ENCODE peak calls at places on chromosomes 1 and 21, in seven cellular contexts. I is IMR-90, C is stomach, T is uterus, E is heart left ventricle, M is right lobe of liver, H is NB4. G is an unnamed sample.

GRCh38 chr1:110293601-110294104 is 45.5 kb upstream of the RBM15 start:
- DNase-seq in I (no peak), C (no peak), T (no peak), E (no peak), M (no peak), H (no peak), G (no peak)

GRCh38 chr1:160681067-160681890 is 30.3 kb downstream of the CD48 start:
- DNase-seq in I (peak; percentile 14), C (peak; percentile 71), T (peak; percentile 29), E (peak; percentile 61), M (peak; percentile 58), H (peak; percentile 93), G (peak; percentile 41)

GRCh38 chr1:204729516-204729915 is 44.0 kb upstream of the LRRN2 start:
- DNase-seq in I (no peak), C (no peak), T (no peak), E (no peak), M (no peak), H (no peak), G (no peak)

GRCh38 chr1:25904942-25905679 is 1.1 kb downstream of the STMN1 start:
- DNase-seq in I (peak; percentile 88), C (peak; percentile 95), T (peak; percentile 96), E (peak; percentile 96), M (peak; percentile 94), H (peak; percentile 95), G (peak; percentile 94)

GRCh38 chr1:216054593-216054992 is 368.7 kb downstream of the USH2A start:
- DNase-seq in I (no peak), C (no peak), T (no peak), E (no peak), M (no peak), H (no peak), G (no peak)

GRCh38 chr1:166489670-166490436 is 323.1 kb upstream of the FAM78B start:
- DNase-seq in I (no peak), C (no peak), T (no peak), E (no peak), M (no peak), H (peak; percentile 76), G (peak; percentile 49)

GRCh38 chr1:232553050-232553754 is 76.7 kb downstream of the SIPA1L2 start:
- DNase-seq in I (peak; percentile 52), C (peak; percentile 30), T (peak; percentile 25), E (peak; percentile 89), M (peak; percentile 63), H (no peak), G (peak; percentile 56)

GRCh38 chr1:74933500-74933899 is 200.5 kb downstream of the TYW3 start:
- DNase-seq in I (no peak), C (no peak), T (no peak), E (no peak), M (no peak), H (no peak), G (no peak)

GRCh38 chr21:46068516-46069079 is 29.3 kb upstream of the COL6A2 start:
- DNase-seq in I (no peak), C (no peak), T (no peak), E (no peak), M (no peak), H (no peak), G (no peak)

GRCh38 chr1:245804696-245805095 is 649.9 kb downstream of the KIF26B start:
- DNase-seq in I (no peak), C (no peak), T (no peak), E (no peak), M (no peak), H (no peak), G (no peak)

GRCh38 chr1:116472431-116472961 is 98.3 kb downstream of the CD58 start:
- DNase-seq in I (peak; percentile 24), C (no peak), T (no peak), E (no peak), M (no peak), H (no peak), G (no peak)

GRCh38 chr1:185916866-185917265 is 182.7 kb downstream of the HMCN1 start:
- DNase-seq in I (peak; percentile 31), C (no peak), T (no peak), E (no peak), M (no peak), H (no peak), G (no peak)

GRCh38 chr1:3074297-3074741 is 5.3 kb downstream of the PRDM16 start:
- DNase-seq in I (no peak), C (peak; percentile 78), T (no peak), E (no peak), M (no peak), H (peak; percentile 7), G (peak; percentile 75)

GRCh38 chr1:88302843-88303486 is 381.1 kb upstream of the PKN2 start:
- DNase-seq in I (peak; percentile 55), C (no peak), T (no peak), E (no peak), M (no peak), H (peak; percentile 16), G (peak; percentile 47)

GRCh38 chr1:1115136-1115829 is 606 bp downstream of the C1orf159 start:
- DNase-seq in I (no peak), C (no peak), T (no peak), E (peak; percentile 22), M (no peak), H (no peak), G (no peak)

GRCh38 chr1:85387781-85388180 is 77.2 kb downstream of the DDAH1 start:
- DNase-seq in I (no peak), C (no peak), T (no peak), E (no peak), M (no peak), H (no peak), G (no peak)

GRCh38 chr1:159197767-159198557 is 6.7 kb upstream of the ACKR1 start:
- DNase-seq in I (peak; percentile 72), C (peak; percentile 69), T (peak; percentile 48), E (peak; percentile 60), M (no peak), H (peak; percentile 66), G (peak; percentile 76)

GRCh38 chr1:27399251-27399885 is 6.9 kb downstream of the GPR3 start:
- DNase-seq in I (no peak), C (no peak), T (no peak), E (no peak), M (no peak), H (no peak), G (no peak)

GRCh38 chr21:44304846-44305245 is 5.0 kb downstream of the PFKL start:
- DNase-seq in I (peak; percentile 23), C (peak; percentile 43), T (peak; percentile 42), E (no peak), M (no peak), H (peak; percentile 61), G (peak; percentile 46)

GRCh38 chr1:10833630-10834557 is 37.4 kb upstream of the CASZ1 start:
- DNase-seq in I (no peak), C (no peak), T (no peak), E (no peak), M (no peak), H (peak; percentile 20), G (no peak)

GRCh38 chr1:81699234-81699633 is 101.5 kb upstream of the ADGRL2 start:
- DNase-seq in I (peak; percentile 80), C (no peak), T (no peak), E (no peak), M (no peak), H (no peak), G (no peak)

DNA sequence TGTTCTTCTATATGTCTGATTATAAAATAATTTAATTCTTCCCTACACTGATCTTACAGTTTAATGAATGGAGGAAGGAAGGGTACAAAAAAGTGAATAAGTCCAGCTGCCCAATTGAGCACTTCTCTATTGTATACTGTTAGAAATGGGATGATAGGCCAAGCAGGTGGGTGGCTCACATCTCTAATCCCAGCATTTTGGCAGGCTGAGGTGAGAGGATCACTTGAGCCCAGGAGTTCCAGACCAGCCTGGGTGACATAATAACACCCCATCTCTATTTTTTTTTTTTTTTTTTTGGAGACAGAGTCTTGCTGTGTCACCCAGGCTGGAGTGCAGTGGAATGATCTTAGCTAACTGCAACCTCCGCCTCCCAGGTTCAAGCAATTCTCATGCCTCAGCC is 57.4 kb downstream of the ATP2B4 start:
- DNase-seq in I (no peak), C (no peak), T (no peak), E (no peak), M (no peak), H (no peak), G (no peak)
- TF ChIP-seq POLR2A in I (no peak), C (no peak), T (no peak), E (no peak), M (no peak), H (no peak), G (no peak)

DNA sequence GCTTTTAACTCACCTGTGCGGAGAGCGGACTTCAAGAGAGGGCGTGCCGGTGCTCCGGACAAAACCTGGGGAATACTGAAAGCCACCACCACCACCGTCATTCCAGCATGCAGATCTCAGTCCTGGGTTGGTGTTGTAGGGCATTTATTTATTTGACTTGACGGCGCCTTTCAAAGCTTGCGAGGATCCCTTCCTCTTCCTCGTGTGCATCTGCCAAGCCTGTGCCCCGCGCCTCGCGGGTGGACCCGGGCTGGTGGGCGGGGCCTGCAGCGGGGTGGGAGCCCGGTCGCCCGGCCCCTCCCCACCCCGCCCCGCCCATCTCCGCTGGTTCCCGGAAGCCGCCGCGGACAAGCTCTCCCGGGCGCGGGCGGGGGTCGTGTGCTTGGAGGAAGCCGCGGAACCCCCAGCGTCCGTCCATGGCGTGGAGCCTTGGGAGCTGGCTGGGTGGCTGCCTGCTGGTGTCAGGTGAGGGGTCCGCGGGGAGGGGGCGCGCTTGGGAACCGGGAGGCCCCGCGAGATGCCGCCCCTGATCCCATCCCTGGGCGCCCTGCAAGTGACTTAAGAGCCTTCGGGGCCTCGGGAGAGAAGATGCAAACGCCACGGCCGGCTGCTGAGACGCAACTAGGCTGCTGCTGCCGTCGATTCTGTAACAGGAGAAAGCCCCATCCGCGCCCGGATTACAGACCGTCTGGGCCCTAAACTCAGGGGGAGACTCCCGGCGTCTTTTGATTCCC is at the start of gene IL10RB:
- DNase-seq in I (peak; percentile 39), C (peak; percentile 78), T (peak; percentile 67), E (peak; percentile 85), M (peak; percentile 87), H (peak; percentile 83), G (peak; percentile 70)
- TF ChIP-seq POLR2A in I (peak; percentile 45), C (no peak), T (peak; percentile 12), E (no peak), M (peak; percentile 53), H (peak; percentile 52), G (peak; percentile 15)

GRCh38 chr1:241519308-241520079 is at the start of gene FH:
- DNase-seq in I (peak; percentile 98), C (peak; percentile 96), T (peak; percentile 96), E (peak; percentile 97), M (peak; percentile 98), H (peak; percentile 97), G (peak; percentile 98)
- TF ChIP-seq POLR2A in I (peak; percentile 79), C (peak; percentile 34), T (peak; percentile 95), E (no peak), M (peak; percentile 96), H (peak; percentile 83), G (peak; percentile 79)

GRCh38 chr1:153547560-153548551 is 1.2 kb downstream of the S100A3 start:
- DNase-seq in I (no peak), C (no peak), T (no peak), E (no peak), M (peak; percentile 44), H (peak; percentile 62), G (no peak)

GRCh38 chr1:153550398-153550758 is 1.3 kb upstream of the S100A3 start:
- DNase-seq in I (no peak), C (no peak), T (no peak), E (no peak), M (no peak), H (no peak), G (no peak)

GRCh38 chr1:153549741-153550397 is 811 bp upstream of the S100A3 start:
- DNase-seq in I (no peak), C (no peak), T (peak; percentile 18), E (no peak), M (no peak), H (no peak), G (no peak)

GRCh38 chr1:153550827-153551512 is 1.9 kb upstream of the S100A3 start:
- DNase-seq in I (no peak), C (no peak), T (peak; percentile 12), E (no peak), M (no peak), H (peak; percentile 82), G (no peak)

GRCh38 chr1:153548722-153549695 is at the start of gene S100A3:
- DNase-seq in I (peak; percentile 91), C (peak; percentile 35), T (peak; percentile 82), E (peak; percentile 83), M (no peak), H (peak; percentile 43), G (no peak)
- TF ChIP-seq POLR2A in I (no peak), C (no peak), T (no peak), E (no peak), M (no peak), H (no peak), G (no peak)